ENCODE peak calls at places on chromosomes 7 and 10, in eight cellular contexts. S is neural progenitor cell, I is SK-N-SH, R is MM.1S, P is PC-3, J is GM23248, X is fibroblast of lung, E is OCI-LY7. T is an unnamed sample. For H3K79me2, the result is how much of the 10 kb centered on the place peaks cover.

GRCh38 chr7:155163696-155164095 is 93.6 kb downstream of the HTR5A start:
- DNase-seq in S (no peak), I (no peak), R (no peak), P (no peak), J (no peak), X (no peak), E (no peak), T (no peak)

GRCh38 chr10:46226232-46226631 is 60.6 kb upstream of the ANTXRL start:
- DNase-seq in S (no peak), I (no peak), R (no peak), P (no peak), J (no peak), X (no peak), E (no peak), T (no peak)

GRCh38 chr10:89391882-89392756 is at the start of gene IFIT1:
- DNase-seq in S (peak), I (peak), R (peak), P (peak), J (peak), X (peak), E (no peak), T (peak)

GRCh38 chr10:22103701-22104100 is 100.2 kb upstream of the DNAJC1 start:
- DNase-seq in S (peak), I (peak), R (no peak), P (peak), J (peak), X (no peak), E (peak), T (no peak)

GRCh38 chr10:8069627-8070026 is 15.1 kb downstream of the GATA3 start:
- DNase-seq in S (no peak), I (no peak), R (no peak), P (no peak), J (no peak), X (peak), E (no peak), T (no peak)

GRCh38 chr10:100340948-100341847 is 5.8 kb upstream of the SCD start:
- DNase-seq in S (peak), I (no peak), R (no peak), P (no peak), J (no peak), X (no peak), E (no peak), T (peak)

GRCh38 chr10:78604721-78605120 is 464.0 kb upstream of the ZMIZ1 start:
- DNase-seq in S (no peak), I (no peak), R (no peak), P (no peak), J (no peak), X (no peak), E (no peak), T (no peak)

GRCh38 chr10:78451592-78451991 is 417.9 kb downstream of the RPS24 start:
- DNase-seq in S (peak), I (no peak), R (no peak), P (peak), J (no peak), X (peak), E (no peak), T (peak)

GRCh38 chr7:21077602-21078001 is 290.9 kb upstream of the SP8 start:
- DNase-seq in S (no peak), I (no peak), R (no peak), P (peak), J (no peak), X (no peak), E (no peak), T (no peak)

GRCh38 chr10:77865585-77866324 is 60.8 kb downstream of the DLG5 start:
- DNase-seq in S (no peak), I (no peak), R (no peak), P (no peak), J (no peak), X (no peak), E (peak), T (no peak)

GRCh38 chr7:41425926-41426325 is 277.0 kb downstream of the INHBA start:
- DNase-seq in S (no peak), I (no peak), R (no peak), P (peak), J (peak), X (peak), E (no peak), T (no peak)

GRCh38 chr10:48400129-48400849 is 93.8 kb downstream of the MAPK8 start:
- DNase-seq in S (no peak), I (no peak), R (no peak), P (peak), J (peak), X (peak), E (no peak), T (no peak)

GRCh38 chr7:44894881-44895600 is 9.7 kb upstream of the PURB start:
- DNase-seq in S (no peak), I (no peak), R (no peak), P (no peak), J (no peak), X (no peak), E (no peak), T (no peak)

GRCh38 chr10:69657417-69657816 is 27.4 kb downstream of the FAM241B start:
- DNase-seq in S (no peak), I (no peak), R (no peak), P (peak), J (peak), X (no peak), E (no peak), T (no peak)

GRCh38 chr7:138095972-138096935 is 20.0 kb downstream of the AKR1D1 start:
- DNase-seq in S (no peak), I (no peak), R (no peak), P (no peak), J (no peak), X (no peak), E (no peak), T (peak)

GRCh38 chr7:30172451-30172850 is 37.7 kb downstream of the MTURN start:
- DNase-seq in S (no peak), I (no peak), R (no peak), P (peak), J (peak), X (no peak), E (no peak), T (no peak)

GRCh38 chr10:6751363-6751762 is 171.3 kb upstream of the PRKCQ start:
- DNase-seq in S (no peak), I (no peak), R (no peak), P (peak), J (no peak), X (no peak), E (no peak), T (no peak)

GRCh38 chr7:151017370-151017952 is 6.8 kb downstream of the ATG9B start:
- DNase-seq in S (no peak), I (no peak), R (no peak), P (no peak), J (no peak), X (no peak), E (no peak), T (no peak)

GRCh38 chr7:151018421-151019129 is 5.7 kb downstream of the ATG9B start:
- DNase-seq in S (peak), I (no peak), R (no peak), P (no peak), J (peak), X (peak), E (no peak), T (peak)

GRCh38 chr7:151016942-151017341 is 7.4 kb downstream of the ATG9B start:
- DNase-seq in S (no peak), I (no peak), R (no peak), P (no peak), J (no peak), X (no peak), E (no peak), T (no peak)

GRCh38 chr7:151019130-151019447 is 5.2 kb downstream of the ATG9B start:
- DNase-seq in S (peak), I (no peak), R (no peak), P (no peak), J (no peak), X (no peak), E (no peak), T (no peak)

DNA sequence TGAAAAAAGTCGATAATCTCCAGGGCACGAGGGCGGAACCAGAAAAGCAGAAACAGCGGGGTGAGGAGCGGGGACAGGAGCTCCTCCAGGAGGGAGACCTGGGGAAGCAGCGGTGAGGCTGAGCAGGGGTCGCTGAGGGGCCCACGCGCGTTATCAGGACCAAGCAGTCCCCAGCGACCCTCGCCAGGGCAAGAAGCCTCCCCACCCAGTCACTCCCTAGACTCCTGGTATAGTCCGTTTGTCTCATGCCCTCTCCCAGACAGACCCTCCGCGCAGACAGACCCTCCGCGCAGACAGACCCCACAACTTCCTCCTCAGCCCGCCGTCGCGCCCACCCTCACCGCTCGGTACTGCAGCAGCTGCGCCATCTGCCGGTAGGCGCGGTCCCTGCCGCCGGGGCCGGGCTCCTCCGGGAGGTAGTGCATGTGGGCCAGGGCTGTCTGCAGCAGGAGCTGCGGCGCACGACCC is 6.3 kb downstream of the ATG9B start:
- DNase-seq in S (peak), I (peak), R (peak), P (peak), J (peak), X (peak), E (peak), T (peak)
- H3K4me3 ChIP-seq in S (peak), I (peak), R (peak), P (peak), J (peak), X (no peak), E (peak), T (no peak)

GRCh38 chr7:55033241-55033846 is 14.5 kb downstream of the EGFR start:
- DNase-seq in S (no peak), I (no peak), R (no peak), P (no peak), J (no peak), X (no peak), E (no peak), T (no peak)

GRCh38 chr7:55032069-55032699 is 13.4 kb downstream of the EGFR start:
- DNase-seq in S (no peak), I (no peak), R (no peak), P (no peak), J (peak), X (no peak), E (no peak), T (no peak)

GRCh38 chr7:55030314-55030713 is 11.5 kb downstream of the EGFR start:
- DNase-seq in S (no peak), I (no peak), R (no peak), P (peak), J (peak), X (no peak), E (no peak), T (no peak)

GRCh38 chr7:55028011-55028410 is 9.2 kb downstream of the EGFR start:
- DNase-seq in S (no peak), I (no peak), R (no peak), P (no peak), J (peak), X (peak), E (no peak), T (no peak)

GRCh38 chr7:55031075-55031474 is 12.3 kb downstream of the EGFR start:
- DNase-seq in S (no peak), I (no peak), R (no peak), P (no peak), J (no peak), X (no peak), E (no peak), T (no peak)
- H3K79me2 ChIP-seq in S (under half), I (half or more), R (under half), P (half or more), J (half or more), X (half or more), E (under half), T (half or more)

DNA sequence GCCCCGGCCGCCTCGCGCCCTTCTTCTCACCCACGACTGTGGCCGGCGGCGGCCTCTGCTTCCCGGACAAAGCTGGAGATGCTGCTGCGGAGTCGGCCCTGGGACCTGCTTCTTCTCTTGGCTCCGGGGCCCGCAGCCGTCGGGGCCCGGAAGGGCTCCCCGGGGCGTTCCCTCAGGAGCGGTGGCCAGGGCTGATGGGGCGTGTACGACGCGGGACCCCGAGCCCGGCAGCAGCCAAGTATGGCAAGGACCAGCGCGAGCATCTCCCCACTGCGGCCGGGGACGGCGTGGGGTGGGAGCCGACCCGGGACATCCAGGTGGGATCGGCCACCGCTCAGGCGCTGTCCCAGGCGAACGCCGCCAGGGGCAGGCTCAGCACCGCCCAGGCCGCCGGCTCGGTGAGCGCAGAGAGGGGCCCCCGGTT is 27.6 kb upstream of the BMS1 start:
- DNase-seq in S (peak), I (peak), R (no peak), P (no peak), J (no peak), X (no peak), E (no peak), T (peak)
- H3K4me3 ChIP-seq in S (peak), I (peak), R (no peak), P (no peak), J (peak), X (no peak), E (no peak), T (peak)

GRCh38 chr10:62048919-62049636 is 147.6 kb downstream of the ARID5B start:
- DNase-seq in S (peak), I (peak), R (peak), P (peak), J (peak), X (peak), E (peak), T (peak)

GRCh38 chr10:62048473-62048872 is 147.0 kb downstream of the ARID5B start:
- DNase-seq in S (no peak), I (no peak), R (peak), P (no peak), J (no peak), X (no peak), E (no peak), T (no peak)

GRCh38 chr10:62046522-62047239 is 145.2 kb downstream of the ARID5B start:
- DNase-seq in S (no peak), I (no peak), R (peak), P (peak), J (peak), X (peak), E (peak), T (peak)

GRCh38 chr10:62047240-62047897 is 145.9 kb downstream of the ARID5B start:
- DNase-seq in S (no peak), I (no peak), R (peak), P (peak), J (peak), X (peak), E (peak), T (no peak)

GRCh38 chr10:62047960-62048383 is 146.5 kb downstream of the ARID5B start:
- DNase-seq in S (no peak), I (no peak), R (peak), P (peak), J (peak), X (peak), E (peak), T (peak)
- H3K79me2 ChIP-seq in S (under half), I (half or more), R (half or more), P (under half), J (half or more), X (half or more), E (half or more), T (half or more)

GRCh38 chr7:116355423-116355765 is 144.1 kb upstream of the CAV2 start:
- DNase-seq in S (no peak), I (no peak), R (no peak), P (no peak), J (no peak), X (no peak), E (no peak), T (no peak)
- H3K4me3 ChIP-seq in S (no peak), I (peak), R (no peak), P (peak), J (peak), X (peak), E (no peak), T (no peak)

GRCh38 chr7:95537483-95537882 is 51.7 kb downstream of the ASB4 start:
- DNase-seq in S (no peak), I (no peak), R (no peak), P (no peak), J (no peak), X (no peak), E (no peak), T (no peak)

GRCh38 chr7:95536656-95537311 is 51.0 kb downstream of the ASB4 start:
- DNase-seq in S (no peak), I (no peak), R (no peak), P (no peak), J (no peak), X (no peak), E (no peak), T (peak)

GRCh38 chr7:95535647-95536046 is 49.9 kb downstream of the ASB4 start:
- DNase-seq in S (no peak), I (no peak), R (no peak), P (no peak), J (no peak), X (no peak), E (no peak), T (no peak)

GRCh38 chr7:95531605-95532004 is 45.9 kb downstream of the ASB4 start:
- DNase-seq in S (no peak), I (no peak), R (no peak), P (no peak), J (no peak), X (no peak), E (no peak), T (no peak)

GRCh38 chr7:95534796-95535195 is 49.1 kb downstream of the ASB4 start:
- DNase-seq in S (no peak), I (no peak), R (no peak), P (no peak), J (no peak), X (no peak), E (no peak), T (no peak)
- H3K79me2 ChIP-seq in S (under half), I (under half), R (under half), P (under half), J (under half), X (under half), E (under half), T (under half)

T was measured in hepatocyte.